ENCODE peak calls at places on chromosomes 5 and 9, in four cellular contexts. X is HepG2, B is WTC11, L is GM12878. H is an unnamed sample.
A peak's percentile ranks its signal among the peaks of the same experiment; 100 is the strongest.

GRCh38 chr5:119811443-119811842 is 182.1 kb downstream of the FAM170A start:
- DNase-seq in X (no peak), B (no peak), L (no peak), H (no peak)

GRCh38 chr5:61811052-61811451 is 479.0 kb downstream of the ZSWIM6 start:
- DNase-seq in X (no peak), B (no peak), L (no peak), H (no peak)

GRCh38 chr5:74361406-74362358 is 278.8 kb downstream of the ENC1 start:
- DNase-seq in X (peak; percentile 97), B (no peak), L (no peak), H (no peak)

GRCh38 chr9:4741365-4742031 is 496 bp upstream of the AK3 start:
- DNase-seq in X (peak; percentile 37), B (peak; percentile 62), L (no peak), H (peak; percentile 41)

GRCh38 chr5:72378636-72379289 is 58.6 kb downstream of the PTCD2 start:
- DNase-seq in X (no peak), B (no peak), L (no peak), H (peak; percentile 49)

GRCh38 chr9:80191108-80191507 is 619.3 kb downstream of the TLE4 start:
- DNase-seq in X (no peak), B (no peak), L (no peak), H (no peak)

GRCh38 chr9:133127340-133127981 is 6.4 kb upstream of the RALGDS start:
- DNase-seq in X (no peak), B (no peak), L (no peak), H (no peak)

GRCh38 chr9:16175461-16175860 is 622.6 kb downstream of the CCDC171 start:
- DNase-seq in X (no peak), B (no peak), L (no peak), H (no peak)

GRCh38 chr5:172162348-172162747 is 25.7 kb downstream of the STK10 start:
- DNase-seq in X (peak; percentile 30), B (no peak), L (no peak), H (no peak)

GRCh38 chr5:79448336-79448735 is 65.6 kb downstream of the HOMER1 start:
- DNase-seq in X (no peak), B (no peak), L (no peak), H (no peak)

GRCh38 chr5:14588145-14588544 is 6.6 kb downstream of the OTULINL start:
- DNase-seq in X (no peak), B (no peak), L (no peak), H (no peak)

GRCh38 chr9:121975801-121976277 is 117.3 kb downstream of the TTLL11 start:
- DNase-seq in X (peak; percentile 94), B (no peak), L (no peak), H (no peak)

GRCh38 chr9:137381501-137382443 is 41.2 kb downstream of the EXD3 start:
- DNase-seq in X (no peak), B (peak; percentile 11), L (no peak), H (no peak)

GRCh38 chr9:122350577-122351355 is 20.1 kb upstream of the PTGS1 start:
- DNase-seq in X (peak; percentile 49), B (peak; percentile 90), L (no peak), H (peak; percentile 88)

GRCh38 chr9:127424669-127424986 is 446 bp downstream of the ZNF79 start:
- DNase-seq in X (no peak), B (no peak), L (no peak), H (no peak)

GRCh38 chr5:133384120-133384855 is 228.1 kb downstream of the FSTL4 start:
- DNase-seq in X (no peak), B (no peak), L (no peak), H (no peak)

GRCh38 chr9:547309-547708 is 294.2 kb upstream of the DMRT1 start:
- DNase-seq in X (no peak), B (no peak), L (no peak), H (no peak)

GRCh38 chr9:105264380-105264779 is 19.9 kb downstream of the SLC44A1 start:
- DNase-seq in X (no peak), B (no peak), L (no peak), H (no peak)

GRCh38 chr5:172660974-172661373 is 19.9 kb downstream of the NEURL1B start:
- DNase-seq in X (no peak), B (no peak), L (no peak), H (no peak)

GRCh38 chr5:107461770-107462169 is 209.0 kb downstream of the EFNA5 start:
- DNase-seq in X (no peak), B (no peak), L (no peak), H (no peak)

GRCh38 chr5:9295466-9295801 is 250.4 kb downstream of the SEMA5A start:
- DNase-seq in X (no peak), B (no peak), L (no peak), H (no peak)

GRCh38 chr5:1814183-1815020 is 13.2 kb downstream of the NDUFS6 start:
- DNase-seq in X (no peak), B (no peak), L (no peak), H (no peak)

GRCh38 chr5:127001621-127002296 is 28.6 kb downstream of the MARCHF3 start:
- DNase-seq in X (no peak), B (no peak), L (no peak), H (no peak)

GRCh38 chr5:175467983-175468698 is 10.2 kb upstream of the SFXN1 start:
- DNase-seq in X (peak; percentile 83), B (no peak), L (no peak), H (no peak)

GRCh38 chr9:94112716-94113465 is 28.6 kb downstream of the PTPDC1 start:
- DNase-seq in X (no peak), B (no peak), L (no peak), H (no peak)

GRCh38 chr5:150960791-150961396 is 56.1 kb upstream of the ZNF300 start:
- DNase-seq in X (no peak), B (no peak), L (no peak), H (no peak)

GRCh38 chr5:136840601-136841000 is 475.3 kb upstream of the TRPC7 start:
- DNase-seq in X (no peak), B (no peak), L (no peak), H (no peak)

GRCh38 chr5:140432212-140432611 is 30.6 kb downstream of the ANKHD1 start:
- DNase-seq in X (no peak), B (no peak), L (no peak), H (no peak)

GRCh38 chr5:83044941-83045340 is 32.3 kb downstream of the TMEM167A start:
- DNase-seq in X (no peak), B (no peak), L (no peak), H (no peak)

GRCh38 chr5:35668320-35668719 is 50.7 kb downstream of the SPEF2 start:
- DNase-seq in X (no peak), B (no peak), L (no peak), H (no peak)

GRCh38 chr5:39100851-39101396 is 26.7 kb upstream of the RICTOR start:
- DNase-seq in X (peak; percentile 89), B (no peak), L (no peak), H (no peak)

GRCh38 chr9:115672477-115673316 is 480.9 kb upstream of the PAPPA start:
- DNase-seq in X (peak; percentile 1), B (no peak), L (no peak), H (no peak)

GRCh38 chr5:56147106-56147505 is 86.0 kb downstream of the ANKRD55 start:
- DNase-seq in X (no peak), B (no peak), L (no peak), H (no peak)

GRCh38 chr9:107513464-107514092 is 24.0 kb upstream of the KLF4 start:
- DNase-seq in X (no peak), B (no peak), L (no peak), H (no peak)
- TF ChIP-seq TCF7 in X (no peak), B (no peak), L (no peak), H (no peak)

GRCh38 chr9:22084336-22085035 is 75.4 kb upstream of the CDKN2B start:
- DNase-seq in X (peak; percentile 7), B (no peak), L (no peak), H (no peak)
- TF ChIP-seq TCF7 in X (no peak), B (no peak), L (no peak), H (no peak)

GRCh38 chr5:113022661-113023060 is 46.1 kb downstream of the DCP2 start:
- DNase-seq in X (no peak), B (no peak), L (peak; percentile 11), H (no peak)
- TF ChIP-seq TCF7 in X (no peak), B (no peak), L (no peak), H (no peak)

GRCh38 chr5:77376624-77377023 is 115.5 kb downstream of the WDR41 start:
- DNase-seq in X (no peak), B (no peak), L (no peak), H (no peak)
- TF ChIP-seq TCF7 in X (no peak), B (no peak), L (no peak), H (no peak)

GRCh38 chr5:156414381-156414780 is 87.4 kb downstream of the SGCD start:
- DNase-seq in X (no peak), B (no peak), L (no peak), H (no peak)

GRCh38 chr5:156406023-156406422 is 79.1 kb downstream of the SGCD start:
- DNase-seq in X (no peak), B (no peak), L (no peak), H (no peak)

GRCh38 chr5:156411957-156412356 is 85.0 kb downstream of the SGCD start:
- DNase-seq in X (no peak), B (no peak), L (no peak), H (no peak)

GRCh38 chr5:156409834-156410233 is 82.9 kb downstream of the SGCD start:
- DNase-seq in X (no peak), B (no peak), L (no peak), H (no peak)

DNA sequence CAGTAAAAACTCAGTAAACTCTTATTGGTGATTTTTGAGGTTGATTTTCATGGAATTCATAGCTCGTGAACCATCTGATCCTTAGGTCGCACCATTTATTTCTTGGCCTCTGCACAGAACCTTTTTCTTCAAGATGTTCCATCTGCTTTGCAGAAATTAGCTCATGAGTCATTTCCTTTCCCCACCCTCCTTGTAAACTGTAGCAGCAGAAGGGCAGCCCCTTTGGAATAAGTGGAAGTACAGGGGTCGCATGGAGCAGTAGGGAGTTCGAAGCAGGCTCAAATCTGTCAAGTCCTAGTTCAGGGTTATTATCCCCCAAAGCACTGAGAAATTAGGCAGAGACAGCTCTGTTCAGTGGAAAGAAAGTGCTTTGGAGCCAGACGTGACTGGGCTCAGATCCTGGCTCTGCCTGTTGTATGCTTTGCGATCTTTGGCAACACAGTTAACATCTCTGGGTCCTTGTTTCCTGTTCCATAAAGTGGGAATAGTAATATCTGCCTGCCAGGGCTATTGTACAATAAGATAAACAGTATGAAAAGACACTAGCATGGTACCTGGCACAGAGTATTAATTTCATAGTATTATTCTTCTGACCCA is 84.3 kb downstream of the SGCD start:
- DNase-seq in X (no peak), B (no peak), L (no peak), H (no peak)
- TF ChIP-seq TCF7 in X (no peak), B (no peak), L (no peak), H (no peak)

DNA sequence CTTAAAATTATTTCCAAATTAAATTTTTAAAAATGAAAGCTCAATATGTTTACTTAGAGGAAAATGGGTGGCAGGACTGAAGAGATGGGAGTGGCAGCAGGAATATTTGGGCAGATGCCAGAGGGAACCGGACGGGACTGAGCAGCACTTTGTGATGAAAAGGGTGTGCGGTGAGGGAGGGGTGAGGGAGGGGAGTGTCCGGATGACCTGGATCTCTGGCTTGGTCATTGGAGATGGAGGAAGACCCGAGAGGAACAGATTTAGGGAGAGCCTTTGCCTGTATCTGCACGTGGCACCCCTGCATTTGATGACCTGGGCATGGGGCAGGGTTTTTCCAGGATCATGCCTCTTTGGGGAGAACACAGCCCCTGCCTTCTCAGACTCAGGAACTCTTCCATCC is 201.1 kb upstream of the MVB12B start:
- DNase-seq in X (no peak), B (no peak), L (no peak), H (no peak)
- TF ChIP-seq TCF7 in X (no peak), B (no peak), L (no peak), H (no peak)

GRCh38 chr5:142998316-142998862 is 228.2 kb downstream of the ARHGAP26 start:
- DNase-seq in X (no peak), B (no peak), L (peak; percentile 62), H (no peak)
- TF ChIP-seq TCF7 in X (no peak), B (no peak), L (no peak), H (no peak)